ENCODE peak calls at places on chromosomes 3 and 15, in six cellular contexts. One of them, this sample, is unnamed.

GRCh38 chr3:194824100-194824499 is 138.4 kb downstream of the FAM43A start:
- DNase-seq in neuronal stem cell: no peak
- DNase-seq in OCI-LY7: no peak
- DNase-seq in right lobe of liver: no peak
- DNase-seq in breast epithelium: no peak
- DNase-seq in foreskin keratinocyte: no peak
- DNase-seq in this sample: no peak

GRCh38 chr3:127289646-127290575 is 2.1 kb upstream of the PRR20G start:
- DNase-seq in right lobe of liver: no peak
- DNase-seq in neuronal stem cell: no peak
- DNase-seq in foreskin keratinocyte: peak
- DNase-seq in breast epithelium: no peak
- DNase-seq in OCI-LY7: no peak
- DNase-seq in this sample: no peak

GRCh38 chr15:60358935-60359672 is 38.7 kb downstream of the ANXA2 start:
- DNase-seq in breast epithelium: no peak
- DNase-seq in right lobe of liver: no peak
- DNase-seq in OCI-LY7: no peak
- DNase-seq in foreskin keratinocyte: no peak
- DNase-seq in neuronal stem cell: no peak
- DNase-seq in this sample: no peak

GRCh38 chr3:100516843-100517242 is 24.4 kb downstream of the TMEM45A start:
- DNase-seq in breast epithelium: no peak
- DNase-seq in right lobe of liver: no peak
- DNase-seq in foreskin keratinocyte: no peak
- DNase-seq in OCI-LY7: no peak
- DNase-seq in neuronal stem cell: no peak
- DNase-seq in this sample: no peak

GRCh38 chr3:60001369-60001768 is 951.5 kb upstream of the CFAP20DC start:
- DNase-seq in right lobe of liver: no peak
- DNase-seq in OCI-LY7: no peak
- DNase-seq in neuronal stem cell: no peak
- DNase-seq in breast epithelium: no peak
- DNase-seq in foreskin keratinocyte: no peak
- DNase-seq in this sample: no peak

GRCh38 chr15:66164788-66165187 is 88.8 kb downstream of the MEGF11 start:
- DNase-seq in neuronal stem cell: no peak
- DNase-seq in breast epithelium: no peak
- DNase-seq in foreskin keratinocyte: no peak
- DNase-seq in OCI-LY7: no peak
- DNase-seq in right lobe of liver: no peak
- DNase-seq in this sample: no peak

GRCh38 chr15:59165726-59166125 is 40.9 kb upstream of the LDHAL6B start:
- DNase-seq in breast epithelium: peak
- DNase-seq in foreskin keratinocyte: peak
- DNase-seq in neuronal stem cell: no peak
- DNase-seq in OCI-LY7: peak
- DNase-seq in right lobe of liver: no peak
- DNase-seq in this sample: no peak

GRCh38 chr15:67047149-67047661 is 18.2 kb upstream of the SMAD3 start:
- DNase-seq in breast epithelium: no peak
- DNase-seq in right lobe of liver: no peak
- DNase-seq in neuronal stem cell: no peak
- DNase-seq in OCI-LY7: no peak
- DNase-seq in foreskin keratinocyte: no peak
- DNase-seq in this sample: no peak

GRCh38 chr3:134815519-134815918 is 20.5 kb downstream of the EPHB1 start:
- DNase-seq in breast epithelium: no peak
- DNase-seq in OCI-LY7: no peak
- DNase-seq in neuronal stem cell: no peak
- DNase-seq in foreskin keratinocyte: no peak
- DNase-seq in right lobe of liver: no peak
- DNase-seq in this sample: no peak

GRCh38 chr15:90001062-90001682 is at the start of gene ZNF710:
- DNase-seq in neuronal stem cell: peak
- DNase-seq in foreskin keratinocyte: peak
- DNase-seq in right lobe of liver: no peak
- DNase-seq in breast epithelium: peak
- DNase-seq in OCI-LY7: peak
- DNase-seq in this sample: peak

GRCh38 chr3:135034291-135034768 is 239.3 kb downstream of the EPHB1 start:
- DNase-seq in breast epithelium: no peak
- DNase-seq in foreskin keratinocyte: no peak
- DNase-seq in right lobe of liver: no peak
- DNase-seq in neuronal stem cell: no peak
- DNase-seq in OCI-LY7: no peak
- DNase-seq in this sample: no peak

GRCh38 chr3:8911781-8912180 is 51.5 kb downstream of the RAD18 start:
- DNase-seq in neuronal stem cell: no peak
- DNase-seq in right lobe of liver: no peak
- DNase-seq in foreskin keratinocyte: no peak
- DNase-seq in breast epithelium: no peak
- DNase-seq in OCI-LY7: no peak
- DNase-seq in this sample: no peak
- H3K27ac ChIP-seq in neuronal stem cell: no peak
- H3K27ac ChIP-seq in right lobe of liver: no peak
- H3K27ac ChIP-seq in foreskin keratinocyte: no peak
- H3K27ac ChIP-seq in breast epithelium: no peak
- H3K27ac ChIP-seq in OCI-LY7: no peak
- H3K27ac ChIP-seq in this sample: no peak

DNA sequence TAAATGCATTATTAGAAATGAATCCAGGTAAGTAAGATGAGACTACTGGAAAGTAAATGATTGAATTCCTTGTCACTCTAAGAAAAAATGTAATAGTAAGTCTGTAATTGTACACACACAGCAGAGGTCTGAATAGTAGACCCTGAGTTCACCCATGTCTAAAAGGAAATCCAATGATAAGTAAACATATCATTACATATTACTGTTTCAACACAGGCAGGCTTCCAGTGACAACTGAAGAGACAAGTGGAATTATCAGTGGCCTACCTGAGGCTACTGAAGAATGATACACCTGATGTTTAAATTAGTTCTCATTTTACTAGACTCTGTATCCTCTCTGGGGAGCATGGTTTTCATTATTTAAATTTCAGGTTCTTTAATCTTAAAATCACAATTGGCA is 6.2 kb upstream of the CCNL1 start:
- DNase-seq in neuronal stem cell: no peak
- DNase-seq in breast epithelium: no peak
- DNase-seq in foreskin keratinocyte: no peak
- DNase-seq in right lobe of liver: no peak
- DNase-seq in OCI-LY7: no peak
- DNase-seq in this sample: no peak
- H3K27ac ChIP-seq in neuronal stem cell: no peak
- H3K27ac ChIP-seq in breast epithelium: peak
- H3K27ac ChIP-seq in foreskin keratinocyte: no peak
- H3K27ac ChIP-seq in right lobe of liver: peak
- H3K27ac ChIP-seq in OCI-LY7: no peak
- H3K27ac ChIP-seq in this sample: no peak

DNA sequence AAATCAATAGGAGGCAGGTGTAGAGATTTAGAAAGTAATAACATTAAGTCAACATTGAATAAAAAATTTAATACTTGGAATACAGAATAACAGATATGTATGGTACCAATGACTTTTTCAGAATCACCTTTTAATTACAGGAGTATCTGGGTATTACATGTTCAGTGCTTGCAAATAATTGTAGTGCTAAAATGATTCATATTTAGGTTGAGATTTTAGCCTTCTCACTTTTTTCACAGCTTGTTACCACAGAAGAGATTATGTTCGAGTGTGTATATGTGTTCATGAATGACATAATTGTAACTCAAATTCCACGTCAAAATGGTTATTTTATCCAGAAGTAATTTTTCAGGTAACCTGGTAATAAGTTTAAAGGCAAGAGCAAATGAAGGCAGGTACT is 187.9 kb upstream of the TBL1XR1 start:
- DNase-seq in neuronal stem cell: no peak
- DNase-seq in foreskin keratinocyte: no peak
- DNase-seq in breast epithelium: no peak
- DNase-seq in OCI-LY7: no peak
- DNase-seq in right lobe of liver: no peak
- DNase-seq in this sample: no peak
- H3K27ac ChIP-seq in neuronal stem cell: no peak
- H3K27ac ChIP-seq in foreskin keratinocyte: peak
- H3K27ac ChIP-seq in breast epithelium: no peak
- H3K27ac ChIP-seq in OCI-LY7: no peak
- H3K27ac ChIP-seq in right lobe of liver: no peak
- H3K27ac ChIP-seq in this sample: no peak

GRCh38 chr15:79243723-79244122 is 38.8 kb upstream of the ANKRD34C start:
- DNase-seq in neuronal stem cell: no peak
- DNase-seq in foreskin keratinocyte: no peak
- DNase-seq in breast epithelium: no peak
- DNase-seq in right lobe of liver: no peak
- DNase-seq in OCI-LY7: no peak
- DNase-seq in this sample: no peak
- H3K27ac ChIP-seq in neuronal stem cell: no peak
- H3K27ac ChIP-seq in foreskin keratinocyte: no peak
- H3K27ac ChIP-seq in breast epithelium: no peak
- H3K27ac ChIP-seq in right lobe of liver: no peak
- H3K27ac ChIP-seq in OCI-LY7: no peak
- H3K27ac ChIP-seq in this sample: no peak

GRCh38 chr3:50239649-50240048 is 3.6 kb downstream of the GNAI2 start:
- DNase-seq in OCI-LY7: no peak
- DNase-seq in neuronal stem cell: no peak
- DNase-seq in foreskin keratinocyte: no peak
- DNase-seq in right lobe of liver: no peak
- DNase-seq in breast epithelium: no peak
- DNase-seq in this sample: no peak

GRCh38 chr3:50237133-50237651 is 1.2 kb downstream of the GNAI2 start:
- DNase-seq in breast epithelium: no peak
- DNase-seq in right lobe of liver: no peak
- DNase-seq in foreskin keratinocyte: no peak
- DNase-seq in neuronal stem cell: no peak
- DNase-seq in OCI-LY7: peak
- DNase-seq in this sample: no peak

GRCh38 chr3:50236484-50237132 is 604 bp downstream of the GNAI2 start:
- DNase-seq in right lobe of liver: no peak
- DNase-seq in foreskin keratinocyte: no peak
- DNase-seq in OCI-LY7: no peak
- DNase-seq in breast epithelium: no peak
- DNase-seq in neuronal stem cell: no peak
- DNase-seq in this sample: no peak

GRCh38 chr3:50238549-50239026 is 2.6 kb downstream of the GNAI2 start:
- DNase-seq in neuronal stem cell: no peak
- DNase-seq in foreskin keratinocyte: no peak
- DNase-seq in OCI-LY7: no peak
- DNase-seq in breast epithelium: peak
- DNase-seq in right lobe of liver: peak
- DNase-seq in this sample: peak

DNA sequence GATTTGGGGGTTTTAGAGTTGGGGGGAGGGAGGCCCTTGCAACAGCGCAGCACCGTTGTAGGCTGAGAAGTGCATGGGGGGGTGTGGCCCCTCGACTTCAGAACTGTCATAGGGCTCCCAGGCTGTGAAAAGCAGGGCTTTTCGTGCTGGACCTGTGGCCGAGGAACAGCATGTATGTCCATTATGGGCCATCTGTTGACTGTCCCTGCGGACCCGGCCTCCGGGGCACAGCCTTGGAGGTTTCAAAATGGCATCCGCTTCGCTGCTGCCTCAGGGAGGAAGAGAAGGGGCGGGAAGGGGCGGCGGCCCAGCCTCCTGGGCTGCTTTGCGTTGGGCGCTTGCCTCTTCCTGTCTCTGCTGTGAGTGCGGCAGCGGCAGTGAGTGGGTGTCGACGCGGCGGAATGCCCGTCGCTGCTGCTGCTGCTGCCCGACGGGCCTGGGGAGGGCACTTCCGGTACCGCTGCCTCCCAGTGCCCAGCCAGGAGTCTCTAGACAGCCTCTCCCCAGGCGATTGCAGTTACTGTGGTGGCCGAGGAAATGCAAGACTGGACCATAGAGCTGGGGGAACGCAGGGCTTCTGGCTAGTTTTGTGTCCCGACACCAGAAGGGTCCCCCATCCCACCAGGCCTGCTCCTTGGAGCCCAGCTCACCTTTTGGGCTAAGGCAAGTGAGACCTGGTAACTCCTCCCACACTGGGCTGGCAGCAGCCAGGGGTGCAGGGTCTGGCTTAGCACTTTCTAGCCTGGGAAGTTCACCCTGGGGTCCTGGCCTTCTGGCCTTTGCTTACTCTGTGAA is 1.9 kb downstream of the GNAI2 start:
- DNase-seq in right lobe of liver: peak
- DNase-seq in breast epithelium: peak
- DNase-seq in OCI-LY7: peak
- DNase-seq in foreskin keratinocyte: peak
- DNase-seq in neuronal stem cell: no peak
- DNase-seq in this sample: no peak
- H3K27ac ChIP-seq in right lobe of liver: peak
- H3K27ac ChIP-seq in breast epithelium: peak
- H3K27ac ChIP-seq in OCI-LY7: peak
- H3K27ac ChIP-seq in foreskin keratinocyte: peak
- H3K27ac ChIP-seq in neuronal stem cell: peak
- H3K27ac ChIP-seq in this sample: peak

DNA sequence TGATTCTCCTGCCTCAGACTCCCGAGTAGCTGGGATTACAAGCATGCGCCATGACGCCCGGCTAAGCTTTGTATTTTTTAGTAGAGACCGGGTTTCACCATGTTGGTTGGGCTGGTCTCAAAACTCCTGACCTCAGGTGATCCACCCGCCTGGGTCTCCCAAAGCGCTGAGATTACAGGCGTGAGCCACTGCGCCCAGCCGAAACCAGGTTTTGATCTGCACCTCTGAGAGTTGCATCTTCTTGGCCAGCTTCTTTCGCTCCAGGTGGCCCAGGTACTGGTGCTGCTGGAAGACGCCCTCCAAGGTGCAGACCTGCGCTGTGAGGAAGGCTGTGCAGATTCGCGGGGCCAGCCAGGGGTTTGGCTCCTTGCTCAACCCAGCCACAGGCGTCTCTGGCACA is 275.4 kb upstream of the LRRC3B start:
- DNase-seq in OCI-LY7: no peak
- DNase-seq in breast epithelium: no peak
- DNase-seq in neuronal stem cell: no peak
- DNase-seq in foreskin keratinocyte: no peak
- DNase-seq in right lobe of liver: no peak
- DNase-seq in this sample: no peak
- H3K27ac ChIP-seq in OCI-LY7: no peak
- H3K27ac ChIP-seq in breast epithelium: no peak
- H3K27ac ChIP-seq in neuronal stem cell: no peak
- H3K27ac ChIP-seq in foreskin keratinocyte: no peak
- H3K27ac ChIP-seq in right lobe of liver: no peak
- H3K27ac ChIP-seq in this sample: no peak

GRCh38 chr3:158660711-158661110 is 11.7 kb downstream of the LXN start:
- DNase-seq in foreskin keratinocyte: no peak
- DNase-seq in right lobe of liver: no peak
- DNase-seq in OCI-LY7: no peak
- DNase-seq in neuronal stem cell: no peak
- DNase-seq in breast epithelium: no peak
- DNase-seq in this sample: no peak

GRCh38 chr3:158663832-158664231 is 8.6 kb downstream of the LXN start:
- DNase-seq in neuronal stem cell: no peak
- DNase-seq in right lobe of liver: no peak
- DNase-seq in OCI-LY7: no peak
- DNase-seq in foreskin keratinocyte: no peak
- DNase-seq in breast epithelium: no peak
- DNase-seq in this sample: no peak

GRCh38 chr3:158658889-158659288 is 13.6 kb downstream of the LXN start:
- DNase-seq in OCI-LY7: no peak
- DNase-seq in foreskin keratinocyte: no peak
- DNase-seq in neuronal stem cell: no peak
- DNase-seq in breast epithelium: no peak
- DNase-seq in right lobe of liver: no peak
- DNase-seq in this sample: no peak

GRCh38 chr3:158659454-158660237 is 12.8 kb downstream of the LXN start:
- DNase-seq in OCI-LY7: peak
- DNase-seq in breast epithelium: no peak
- DNase-seq in neuronal stem cell: peak
- DNase-seq in right lobe of liver: no peak
- DNase-seq in foreskin keratinocyte: peak
- DNase-seq in this sample: no peak
- H3K27ac ChIP-seq in OCI-LY7: no peak
- H3K27ac ChIP-seq in breast epithelium: no peak
- H3K27ac ChIP-seq in neuronal stem cell: no peak
- H3K27ac ChIP-seq in right lobe of liver: peak
- H3K27ac ChIP-seq in foreskin keratinocyte: no peak
- H3K27ac ChIP-seq in this sample: no peak

GRCh38 chr3:150149651-150150051 is 179.0 kb upstream of the PFN2 start:
- DNase-seq in right lobe of liver: no peak
- DNase-seq in breast epithelium: no peak
- DNase-seq in neuronal stem cell: no peak
- DNase-seq in OCI-LY7: no peak
- DNase-seq in foreskin keratinocyte: peak
- DNase-seq in this sample: no peak
- H3K27ac ChIP-seq in right lobe of liver: no peak
- H3K27ac ChIP-seq in breast epithelium: no peak
- H3K27ac ChIP-seq in neuronal stem cell: no peak
- H3K27ac ChIP-seq in OCI-LY7: no peak
- H3K27ac ChIP-seq in foreskin keratinocyte: no peak
- H3K27ac ChIP-seq in this sample: no peak